ENCODE peak calls at places on chromosomes 5 and 9, in five cellular contexts. U is mammary epithelial cell, W is heart left ventricle, O is spleen, X is IMR-90. Y is an unnamed sample. For H3K4me1, the result is how much of the 10 kb centered on the place peaks cover.

GRCh38 chr9:8356406-8356805 is 556.8 kb upstream of the DMAC1 start:
- DNase-seq in X (no peak), U (no peak), W (no peak), O (no peak), Y (no peak)

GRCh38 chr5:133869675-133869978 is 98.8 kb downstream of the C5orf15 start:
- DNase-seq in X (no peak), W (peak), U (no peak), O (no peak), Y (peak)

GRCh38 chr5:133427121-133427777 is 185.1 kb downstream of the FSTL4 start:
- DNase-seq in U (no peak), X (peak), W (no peak), O (no peak), Y (no peak)

GRCh38 chr9:132672413-132672690 is 2.1 kb downstream of the GTF3C4 start:
- DNase-seq in O (no peak), U (peak), W (no peak), X (peak), Y (no peak)

GRCh38 chr9:123640792-123641222 is 284.8 kb downstream of the CRB2 start:
- DNase-seq in O (no peak), U (no peak), W (no peak), X (no peak), Y (no peak)

GRCh38 chr5:149471406-149472183 is 79.6 kb downstream of the CSNK1A1 start:
- DNase-seq in U (peak), O (no peak), W (no peak), X (peak), Y (peak)

GRCh38 chr9:109098221-109098959 is 21.4 kb downstream of the TMEM245 start:
- DNase-seq in O (no peak), X (peak), U (peak), W (no peak), Y (no peak)

GRCh38 chr9:82376677-82377232 is 388.2 kb downstream of the SPATA31D1 start:
- DNase-seq in O (no peak), U (no peak), X (no peak), W (no peak), Y (no peak)

GRCh38 chr9:18976368-18977238 is 56.4 kb downstream of the SAXO1 start:
- DNase-seq in X (peak), U (peak), O (no peak), W (no peak), Y (no peak)

GRCh38 chr9:81823672-81824554 is 104.3 kb upstream of the SPATA31D4 start:
- DNase-seq in W (no peak), O (no peak), U (no peak), X (no peak), Y (no peak)

GRCh38 chr5:98586581-98586980 is 186.9 kb upstream of the RGMB start:
- DNase-seq in W (no peak), O (no peak), X (no peak), U (no peak), Y (no peak)

GRCh38 chr5:3905031-3905430 is 309.4 kb downstream of the IRX1 start:
- DNase-seq in U (no peak), O (no peak), X (no peak), W (no peak), Y (no peak)

GRCh38 chr9:114724741-114725140 is 42.7 kb upstream of the TEX48 start:
- DNase-seq in W (no peak), U (no peak), O (no peak), X (no peak), Y (no peak)

GRCh38 chr9:121118266-121118665 is 43.5 kb downstream of the CNTRL start:
- DNase-seq in X (no peak), W (no peak), O (no peak), U (no peak), Y (no peak)

GRCh38 chr5:159220206-159220605 is 10.9 kb upstream of the RNF145 start:
- DNase-seq in X (peak), O (no peak), W (no peak), U (peak), Y (no peak)

GRCh38 chr5:33712664-33713063 is 179.1 kb downstream of the ADAMTS12 start:
- DNase-seq in X (no peak), W (no peak), U (no peak), O (no peak), Y (no peak)

GRCh38 chr9:36592801-36593583 is 20.3 kb downstream of the MELK start:
- DNase-seq in O (no peak), U (no peak), X (peak), W (no peak), Y (no peak)

GRCh38 chr9:89178162-89179120 is at the start of gene SHC3:
- DNase-seq in U (no peak), O (no peak), W (no peak), X (peak), Y (no peak)

GRCh38 chr5:174157048-174157447 is 111.5 kb downstream of the NSG2 start:
- DNase-seq in W (no peak), U (no peak), O (no peak), X (no peak), Y (peak)

GRCh38 chr9:96150324-96151023 is 151.5 kb downstream of the HSD17B3 start:
- DNase-seq in W (no peak), O (no peak), U (no peak), X (no peak), Y (no peak)

GRCh38 chr5:156052697-156053455 is 274.1 kb upstream of the SGCD start:
- DNase-seq in O (no peak), U (no peak), X (no peak), W (no peak), Y (no peak)

GRCh38 chr9:5269249-5269715 is 35.2 kb downstream of the RLN2 start:
- DNase-seq in U (peak), O (no peak), X (peak), W (no peak), Y (no peak)

GRCh38 chr5:150587016-150587415 is 53.4 kb upstream of the SYNPO start:
- DNase-seq in X (no peak), W (no peak), O (no peak), U (no peak), Y (no peak)

GRCh38 chr5:150590979-150591411 is 49.5 kb upstream of the SYNPO start:
- DNase-seq in U (no peak), X (no peak), O (peak), W (peak), Y (no peak)

GRCh38 chr5:150587830-150588494 is 52.5 kb upstream of the SYNPO start:
- DNase-seq in O (peak), X (no peak), U (peak), W (peak), Y (no peak)

GRCh38 chr5:150588495-150588890 is 52.0 kb upstream of the SYNPO start:
- DNase-seq in U (no peak), W (peak), O (no peak), X (no peak), Y (peak)

GRCh38 chr5:150589791-150590601 is 50.5 kb upstream of the SYNPO start:
- DNase-seq in W (peak), U (no peak), X (peak), O (peak), Y (peak)
- TF ChIP-seq CTCF in W (peak), U (no peak), X (peak), O (peak), Y (peak)

GRCh38 chr5:143533475-143533874 is 130.0 kb upstream of the NR3C1 start:
- DNase-seq in W (no peak), U (no peak), X (no peak), O (no peak), Y (no peak)
- H3K4me1 ChIP-seq in W (under half), U (under half), X (under half), O (under half), Y (under half)

GRCh38 chr5:151448038-151448985 is 909 bp downstream of the SLC36A1 start:
- DNase-seq in W (no peak), U (peak), X (no peak), O (no peak), Y (no peak)
- TF ChIP-seq CTCF in W (no peak), U (peak), X (no peak), O (no peak), Y (no peak)

DNA sequence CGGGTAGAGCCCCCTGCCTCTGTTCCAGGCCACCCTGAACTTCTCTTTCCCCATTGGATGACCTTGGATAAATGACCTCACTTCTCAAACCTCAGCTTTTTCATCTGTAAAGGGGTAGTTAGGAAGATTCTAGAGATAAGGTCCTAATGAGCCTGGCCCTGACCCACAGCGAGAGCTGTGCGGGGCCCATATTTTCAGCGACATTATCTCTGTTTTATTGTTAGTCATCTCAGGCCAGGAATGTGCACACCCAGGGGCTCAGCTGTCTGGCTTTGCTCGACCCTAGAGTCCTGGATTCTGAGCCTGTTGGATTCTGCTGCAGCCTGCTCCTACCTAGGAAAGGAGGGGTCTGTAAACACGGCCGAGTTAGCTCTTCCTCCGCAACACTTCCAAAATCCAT is 81.2 kb upstream of the LMX1B start:
- DNase-seq in O (no peak), X (no peak), W (no peak), U (no peak), Y (no peak)
- H3K4me1 ChIP-seq in O (under half), X (under half), W (under half), U (under half), Y (under half)

DNA sequence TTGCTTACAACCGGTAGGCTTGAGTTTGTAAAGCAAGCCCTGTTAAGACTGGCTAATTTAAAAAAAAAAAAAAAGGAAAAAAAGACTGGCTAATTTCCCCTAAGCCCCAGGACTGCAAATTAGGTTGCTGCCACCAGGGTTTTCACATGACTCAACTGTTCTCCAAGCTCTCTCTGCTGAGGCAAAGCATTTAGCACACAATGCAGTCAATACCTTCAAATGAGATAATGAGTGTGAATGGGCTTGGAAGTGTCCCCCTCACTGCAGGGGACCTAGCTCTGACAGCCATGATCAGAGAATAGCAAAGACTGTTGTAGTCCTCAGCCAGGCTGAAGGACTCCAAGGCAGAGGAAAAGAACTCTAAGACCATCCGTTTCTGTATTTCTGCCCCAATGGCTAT is 42.8 kb upstream of the ZSWIM6 start:
- DNase-seq in W (no peak), X (no peak), O (no peak), U (no peak), Y (no peak)
- TF ChIP-seq CTCF in W (no peak), X (peak), O (no peak), U (peak), Y (no peak)

Y was measured in tibial artery.